ENCODE peak calls at places on chromosomes 16 and 17, in ten cellular contexts. E is endothelial cell, B is AG04450, H is MCF 10A, L is neural progenitor cell, X is H9, U is AG09309, W is ascending aorta, R is uterus, N is GM23338. I is an unnamed sample.

GRCh38 chr16:21324267-21324666 is 46.2 kb upstream of the CRYM start:
- DNase-seq in E (no peak), B (no peak), H (no peak), L (no peak), X (no peak), U (no peak), W (no peak), R (no peak), N (no peak), I (no peak)

GRCh38 chr16:27259710-27260109 is 8.9 kb downstream of the NSMCE1 start:
- DNase-seq in E (no peak), B (no peak), H (no peak), L (peak; percentile 62), X (no peak), U (no peak), W (no peak), R (no peak), N (no peak), I (no peak)

GRCh38 chr17:81270279-81270678 is 24.8 kb downstream of the SLC38A10 start:
- DNase-seq in E (no peak), B (no peak), H (no peak), L (no peak), X (no peak), U (no peak), W (no peak), R (no peak), N (no peak), I (no peak)

GRCh38 chr16:81137012-81137335 is 40.8 kb upstream of the GCSH start:
- DNase-seq in E (no peak), B (no peak), H (no peak), L (peak; percentile 73), X (no peak), U (no peak), W (no peak), R (no peak), N (no peak), I (no peak)

GRCh38 chr16:17921357-17921978 is 415.1 kb downstream of the NPIPA8 start:
- DNase-seq in E (peak; percentile 53), B (no peak), H (peak; percentile 30), L (peak; percentile 40), X (peak; percentile 66), U (no peak), W (no peak), R (no peak), N (peak; percentile 73), I (peak; percentile 13)

GRCh38 chr16:74936902-74937560 is 47.9 kb downstream of the WDR59 start:
- DNase-seq in E (no peak), B (peak; percentile 15), H (peak; percentile 66), L (no peak), X (no peak), U (peak; percentile 69), W (no peak), R (no peak), N (no peak), I (no peak)

GRCh38 chr17:82638183-82638773 is 10.0 kb downstream of the WDR45B start:
- DNase-seq in E (no peak), B (no peak), H (no peak), L (no peak), X (no peak), U (no peak), W (no peak), R (no peak), N (no peak), I (no peak)

GRCh38 chr16:83964684-83965443 is 3.2 kb upstream of the NECAB2 start:
- DNase-seq in E (no peak), B (no peak), H (no peak), L (no peak), X (no peak), U (no peak), W (no peak), R (no peak), N (no peak), I (no peak)

GRCh38 chr17:29085223-29085622 is 42.3 kb downstream of the PIPOX start:
- DNase-seq in E (no peak), B (no peak), H (no peak), L (no peak), X (no peak), U (no peak), W (no peak), R (no peak), N (no peak), I (no peak)

GRCh38 chr16:4309833-4310266 is 6.0 kb upstream of the GLIS2 start:
- DNase-seq in E (peak; percentile 80), B (peak; percentile 80), H (no peak), L (peak; percentile 87), X (peak; percentile 95), U (no peak), W (peak; percentile 84), R (no peak), N (peak; percentile 95), I (peak; percentile 91)
- TF ChIP-seq CTCF in E (peak; percentile 63), B (peak; percentile 81), H (peak; percentile 44), L (peak; percentile 82), X (peak; percentile 92), U (peak; percentile 77), W (peak; percentile 25), R (peak; percentile 4), N (peak; percentile 79), I (peak; percentile 84)

GRCh38 chr17:70130274-70130673 is 39.1 kb upstream of the KCNJ2 start:
- DNase-seq in E (no peak), B (no peak), H (no peak), L (no peak), X (no peak), U (no peak), W (no peak), R (no peak), N (no peak), I (no peak)

GRCh38 chr17:70136131-70136530 is 33.2 kb upstream of the KCNJ2 start:
- DNase-seq in E (no peak), B (no peak), H (peak; percentile 19), L (no peak), X (no peak), U (no peak), W (no peak), R (no peak), N (no peak), I (no peak)

GRCh38 chr17:70134042-70134441 is 35.3 kb upstream of the KCNJ2 start:
- DNase-seq in E (no peak), B (no peak), H (no peak), L (no peak), X (no peak), U (no peak), W (no peak), R (no peak), N (no peak), I (no peak)

GRCh38 chr17:70134777-70135176 is 34.6 kb upstream of the KCNJ2 start:
- DNase-seq in E (no peak), B (no peak), H (no peak), L (no peak), X (no peak), U (no peak), W (no peak), R (no peak), N (no peak), I (no peak)

DNA sequence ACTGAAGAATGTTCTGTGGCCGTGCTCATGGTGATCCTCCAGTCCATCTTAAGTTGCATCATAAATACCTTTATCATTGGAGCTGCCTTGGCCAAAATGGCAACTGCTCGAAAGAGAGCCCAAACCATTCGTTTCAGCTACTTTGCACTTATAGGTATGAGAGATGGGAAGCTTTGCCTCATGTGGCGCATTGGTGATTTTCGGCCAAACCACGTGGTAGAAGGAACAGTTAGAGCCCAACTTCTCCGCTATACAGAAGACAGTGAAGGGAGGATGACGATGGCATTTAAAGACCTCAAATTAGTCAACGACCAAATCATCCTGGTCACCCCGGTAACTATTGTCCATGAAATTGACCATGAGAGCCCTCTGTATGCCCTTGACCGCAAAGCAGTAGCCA is 36.8 kb upstream of the KCNJ2 start:
- DNase-seq in E (no peak), B (no peak), H (no peak), L (no peak), X (no peak), U (no peak), W (no peak), R (no peak), N (no peak), I (no peak)
- TF ChIP-seq CTCF in E (no peak), B (no peak), H (no peak), L (no peak), X (no peak), U (no peak), W (no peak), R (no peak), N (no peak), I (no peak)

GRCh38 chr16:85177448-85177846 is 65.2 kb upstream of the CIBAR2 start:
- DNase-seq in E (no peak), B (no peak), H (no peak), L (no peak), X (no peak), U (no peak), W (no peak), R (no peak), N (no peak), I (no peak)

GRCh38 chr16:85178596-85178995 is 66.3 kb upstream of the CIBAR2 start:
- DNase-seq in E (no peak), B (no peak), H (no peak), L (no peak), X (no peak), U (no peak), W (no peak), R (no peak), N (no peak), I (no peak)

GRCh38 chr16:85176541-85177447 is 64.5 kb upstream of the CIBAR2 start:
- DNase-seq in E (no peak), B (no peak), H (no peak), L (no peak), X (no peak), U (no peak), W (no peak), R (no peak), N (no peak), I (no peak)

GRCh38 chr16:85179344-85180046 is 67.2 kb upstream of the CIBAR2 start:
- DNase-seq in E (no peak), B (no peak), H (no peak), L (no peak), X (no peak), U (no peak), W (no peak), R (no peak), N (no peak), I (no peak)

GRCh38 chr16:85178006-85178591 is 65.8 kb upstream of the CIBAR2 start:
- DNase-seq in E (no peak), B (no peak), H (no peak), L (no peak), X (no peak), U (no peak), W (no peak), R (no peak), N (no peak), I (no peak)
- TF ChIP-seq CTCF in E (no peak), B (no peak), H (no peak), L (no peak), X (no peak), U (no peak), W (no peak), R (no peak), N (no peak), I (no peak)

DNA sequence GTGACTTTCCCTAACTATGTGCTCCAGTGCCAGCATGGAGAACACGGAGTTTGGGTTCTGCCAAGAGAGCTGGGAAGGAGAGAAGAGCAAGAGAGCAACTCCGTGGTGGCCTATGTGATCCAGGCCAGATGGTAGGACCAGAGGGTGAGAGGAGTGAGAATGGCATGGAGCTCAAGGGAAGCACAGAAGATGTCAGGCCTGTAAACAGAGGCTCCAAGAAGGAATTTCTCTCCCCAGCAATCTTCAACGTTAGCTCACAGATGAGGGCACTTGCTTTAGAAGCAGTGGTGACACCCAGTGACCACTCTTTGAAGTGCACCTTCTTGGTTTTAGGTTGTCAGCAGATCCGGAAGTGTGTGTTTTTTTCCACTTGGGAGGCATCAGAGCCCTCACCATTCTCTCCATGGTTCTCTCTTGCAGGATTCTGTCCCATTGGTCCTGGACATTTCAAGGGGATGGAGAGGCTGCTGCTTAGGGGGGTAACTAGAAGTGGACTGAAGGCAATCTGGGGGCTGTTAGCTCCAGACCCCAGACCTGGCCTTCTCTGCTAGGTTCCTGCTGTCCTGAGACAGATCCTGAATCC is 18.1 kb upstream of the TMEM98 start:
- DNase-seq in E (peak; percentile 81), B (peak; percentile 66), H (peak; percentile 78), L (peak; percentile 82), X (peak; percentile 90), U (peak; percentile 85), W (peak; percentile 93), R (peak; percentile 55), N (peak; percentile 90), I (peak; percentile 79)
- TF ChIP-seq CTCF in E (peak; percentile 73), B (peak; percentile 84), H (peak; percentile 64), L (peak; percentile 72), X (peak; percentile 81), U (peak; percentile 86), W (peak; percentile 79), R (peak; percentile 73), N (peak; percentile 74), I (peak; percentile 71)

I was measured in Calu3.